ENCODE peak calls at places on chromosomes 11 and 22, in five cellular contexts. R is D721Med, O is AG09319, I is BJ, F is hippocampal formation. M is an unnamed sample.

GRCh38 chr11:72238040-72238450 is 5.9 kb downstream of the PHOX2A start:
- DNase-seq in R (no peak), O (no peak), I (no peak), F (no peak), M (no peak)

GRCh38 chr11:68935516-68936357 is 32.0 kb downstream of the IGHMBP2 start:
- DNase-seq in R (no peak), O (no peak), I (no peak), F (no peak), M (no peak)

GRCh38 chr22:27311666-27312566 is 489.6 kb downstream of the MN1 start:
- DNase-seq in R (no peak), O (no peak), I (no peak), F (no peak), M (peak; percentile 62)

GRCh38 chr11:35964846-35965245 is 21.0 kb downstream of the LDLRAD3 start:
- DNase-seq in R (no peak), O (no peak), I (no peak), F (no peak), M (no peak)

GRCh38 chr11:18748766-18749375 is 22.9 kb upstream of the IGSF22 start:
- DNase-seq in R (no peak), O (no peak), I (no peak), F (no peak), M (peak; percentile 88)

GRCh38 chr11:12806113-12806512 is 131.9 kb downstream of the TEAD1 start:
- DNase-seq in R (no peak), O (no peak), I (no peak), F (no peak), M (no peak)

GRCh38 chr22:26835929-26836528 is 178.6 kb downstream of the MIAT start:
- DNase-seq in R (no peak), O (no peak), I (no peak), F (no peak), M (no peak)

GRCh38 chr11:134479206-134479955 is 67.3 kb upstream of the B3GAT1 start:
- DNase-seq in R (no peak), O (no peak), I (no peak), F (no peak), M (no peak)